ENCODE peak calls at places on chromosomes 11 and 22, in nine cellular contexts. X is AG04450; H is central memory CD4-positive, alpha-beta T cell; C is retinal pigment epithelial cell; F is GM04504; D is right atrium auricular region; I is cardiac septum; K is hepatic stellate cell; L is activated CD8-positive, alpha-beta T cell treated with anti-CD3 and anti-CD28 coated beads for 36 hours. U is an unnamed sample.

GRCh38 chr22:37161442-37161841 is 11.7 kb upstream of the IL2RB start:
- DNase-seq in X (no peak), H (no peak), C (no peak), F (no peak), D (no peak), I (no peak), K (peak), L (peak), U (no peak)

GRCh38 chr11:73164803-73165542 is 22.9 kb upstream of the FCHSD2 start:
- DNase-seq in X (no peak), H (no peak), C (no peak), F (no peak), D (no peak), I (peak), K (no peak), L (no peak), U (no peak)

GRCh38 chr11:35012467-35013191 is 96.2 kb downstream of the PDHX start:
- DNase-seq in X (no peak), H (peak), C (no peak), F (no peak), D (no peak), I (no peak), K (no peak), L (peak), U (no peak)

GRCh38 chr11:78981153-78981552 is 406.5 kb upstream of the NARS2 start:
- DNase-seq in X (no peak), H (no peak), C (no peak), F (no peak), D (no peak), I (no peak), K (no peak), L (no peak), U (no peak)

GRCh38 chr22:17774206-17774927 is at the start of gene BID:
- DNase-seq in X (no peak), H (peak), C (no peak), F (no peak), D (no peak), I (peak), K (peak), L (peak), U (peak)

GRCh38 chr11:2742201-2742600 is 42.4 kb upstream of the KCNQ1OT1 start:
- DNase-seq in X (no peak), H (no peak), C (no peak), F (no peak), D (no peak), I (no peak), K (no peak), L (no peak), U (no peak)

GRCh38 chr11:61256710-61257482 is 15.9 kb downstream of the PGA5 start:
- DNase-seq in X (no peak), H (no peak), C (no peak), F (no peak), D (no peak), I (no peak), K (no peak), L (no peak), U (no peak)

GRCh38 chr22:39215430-39216142 is 29.2 kb downstream of the PDGFB start:
- DNase-seq in X (no peak), H (peak), C (no peak), F (no peak), D (no peak), I (peak), K (peak), L (peak), U (peak)

GRCh38 chr11:1847941-1848639 is 4.8 kb upstream of the LSP1 start:
- DNase-seq in X (no peak), H (no peak), C (no peak), F (no peak), D (no peak), I (no peak), K (no peak), L (no peak), U (no peak)

GRCh38 chr11:64094463-64095223 is 58.9 kb downstream of the FLRT1 start:
- DNase-seq in X (no peak), H (no peak), C (peak), F (peak), D (no peak), I (no peak), K (peak), L (no peak), U (peak)

GRCh38 chr11:116219171-116219635 is 553.6 kb downstream of the BUD13 start:
- DNase-seq in X (no peak), H (no peak), C (no peak), F (no peak), D (no peak), I (peak), K (no peak), L (no peak), U (peak)

GRCh38 chr22:39214383-39215069 is 30.3 kb downstream of the PDGFB start:
- DNase-seq in X (no peak), H (no peak), C (peak), F (no peak), D (no peak), I (no peak), K (no peak), L (no peak), U (no peak)

GRCh38 chr22:20463324-20464095 is 25.9 kb upstream of the SCARF2 start:
- DNase-seq in X (no peak), H (peak), C (no peak), F (no peak), D (no peak), I (no peak), K (no peak), L (peak), U (no peak)

GRCh38 chr11:67022961-67023956 is at the start of gene SYT12:
- DNase-seq in X (no peak), H (no peak), C (no peak), F (no peak), D (no peak), I (no peak), K (peak), L (peak), U (peak)

GRCh38 chr22:36732609-36733008 is 29.1 kb upstream of the CACNG2 start:
- DNase-seq in X (no peak), H (no peak), C (no peak), F (no peak), D (no peak), I (peak), K (no peak), L (no peak), U (no peak)

GRCh38 chr11:62602141-62603071 is 741 bp upstream of the MTA2 start:
- DNase-seq in X (no peak), H (no peak), C (no peak), F (no peak), D (peak), I (peak), K (peak), L (peak), U (peak)

GRCh38 chr22:39150848-39151215 is 1.6 kb downstream of the CBX7 start:
- DNase-seq in X (no peak), H (no peak), C (no peak), F (no peak), D (no peak), I (peak), K (no peak), L (no peak), U (peak)

GRCh38 chr22:36465232-36466021 is 16.0 kb downstream of the TXN2 start:
- DNase-seq in X (peak), H (no peak), C (peak), F (peak), D (peak), I (peak), K (peak), L (no peak), U (no peak)

GRCh38 chr22:47634342-47634741 is 871.9 kb downstream of the TBC1D22A start:
- DNase-seq in X (no peak), H (no peak), C (no peak), F (no peak), D (no peak), I (no peak), K (no peak), L (no peak), U (no peak)

GRCh38 chr11:86818466-86819282 is 18.3 kb downstream of the PRSS23 start:
- DNase-seq in X (peak), H (peak), C (no peak), F (no peak), D (no peak), I (no peak), K (no peak), L (no peak), U (peak)

GRCh38 chr11:93741094-93741881 is at the start of the genes C11orf54 and TAF1D:
- DNase-seq in X (peak), H (peak), C (peak), F (peak), D (peak), I (peak), K (peak), L (peak), U (peak)

GRCh38 chr22:38176170-38176741 is 5.4 kb downstream of the PLA2G6 start:
- DNase-seq in X (peak), H (peak), C (peak), F (peak), D (peak), I (peak), K (no peak), L (peak), U (no peak)

GRCh38 chr11:77094841-77095365 is 7.7 kb upstream of the OMP start:
- DNase-seq in X (no peak), H (no peak), C (no peak), F (no peak), D (no peak), I (no peak), K (no peak), L (no peak), U (no peak)

GRCh38 chr11:131928992-131929391 is 558.6 kb downstream of the NTM start:
- DNase-seq in X (no peak), H (no peak), C (no peak), F (no peak), D (no peak), I (no peak), K (no peak), L (no peak), U (no peak)

GRCh38 chr11:78653294-78653909 is 78.7 kb upstream of the NARS2 start:
- DNase-seq in X (no peak), H (no peak), C (no peak), F (no peak), D (peak), I (no peak), K (no peak), L (no peak), U (no peak)

GRCh38 chr11:100673063-100673462 is 14.0 kb upstream of the ARHGAP42 start:
- DNase-seq in X (no peak), H (no peak), C (no peak), F (no peak), D (no peak), I (no peak), K (no peak), L (no peak), U (no peak)

GRCh38 chr11:80724366-80724765 is 1283.5 kb upstream of the TENM4 start:
- DNase-seq in X (no peak), H (no peak), C (no peak), F (no peak), D (no peak), I (no peak), K (no peak), L (no peak), U (no peak)

GRCh38 chr11:69948256-69949141 is 129.3 kb upstream of the FGF3 start:
- DNase-seq in X (no peak), H (no peak), C (peak), F (no peak), D (no peak), I (no peak), K (peak), L (peak), U (no peak)

U was measured in NCI-H69.